ENCODE peak calls at places on chromosomes 2 and 18, in ten cellular contexts. T is A549; S is transverse colon; J is psoas muscle; E is CD8-positive, alpha-beta T cell; O is fibroblast of pulmonary artery; F is neural progenitor cell; R is hepatocyte; U is lower lobe of right lung; V is AG10803. C is an unnamed sample.
A peak's percentile ranks its signal among the peaks of the same experiment; 100 is the strongest.

GRCh38 chr18:24115628-24116027 is 23.2 kb upstream of the CABYR start:
- DNase-seq in U (no peak), T (no peak), F (no peak), J (no peak), S (no peak), V (no peak), R (no peak), E (no peak), O (no peak), C (no peak)

GRCh38 chr2:235607541-235608199 is 113.8 kb downstream of the AGAP1 start:
- DNase-seq in R (no peak), O (no peak), F (no peak), T (no peak), E (no peak), U (no peak), J (no peak), S (no peak), V (peak; percentile 33), C (peak; percentile 36)

GRCh38 chr2:149782566-149782965 is 195.0 kb upstream of the MMADHC start:
- DNase-seq in T (no peak), F (no peak), R (no peak), U (no peak), J (no peak), V (no peak), S (no peak), O (peak; percentile 12), E (no peak), C (peak; percentile 6)

GRCh38 chr2:195608768-195609454 is 48.1 kb upstream of the SLC39A10 start:
- DNase-seq in S (no peak), J (no peak), U (no peak), F (no peak), E (no peak), V (no peak), T (no peak), O (no peak), R (no peak), C (no peak)

GRCh38 chr2:127611076-127611925 is 34.7 kb upstream of the GPR17 start:
- DNase-seq in V (no peak), R (peak; percentile 2), E (no peak), T (no peak), O (no peak), J (no peak), S (peak; percentile 6), F (no peak), U (no peak), C (no peak)

GRCh38 chr2:199458017-199458805 is 472 bp upstream of the SATB2 start:
- DNase-seq in J (no peak), E (no peak), O (peak; percentile 25), R (peak; percentile 69), U (peak; percentile 48), T (peak; percentile 28), V (peak; percentile 44), S (no peak), F (peak; percentile 78), C (peak; percentile 40)

GRCh38 chr2:130825231-130825971 is 11.3 kb upstream of the ARHGEF4 start:
- DNase-seq in J (no peak), S (no peak), R (no peak), V (no peak), F (no peak), T (no peak), O (no peak), U (no peak), E (no peak), C (no peak)

GRCh38 chr2:159379181-159379580 is 92.7 kb upstream of the WDSUB1 start:
- DNase-seq in R (no peak), T (no peak), E (no peak), F (no peak), O (no peak), V (no peak), J (no peak), S (no peak), U (no peak), C (no peak)

GRCh38 chr18:79988925-79989361 is 580 bp upstream of the TXNL4A start:
- DNase-seq in O (peak; percentile 62), U (peak; percentile 57), V (peak; percentile 62), J (peak; percentile 36), S (peak; percentile 42), R (peak; percentile 69), F (peak; percentile 66), E (no peak), T (no peak), C (peak; percentile 55)

GRCh38 chr2:163081754-163082153 is 243.2 kb upstream of the KCNH7 start:
- DNase-seq in F (no peak), E (no peak), J (no peak), U (no peak), O (no peak), R (no peak), V (no peak), T (no peak), S (no peak), C (no peak)

GRCh38 chr2:239519081-239519920 is 118.5 kb upstream of the HDAC4 start:
- DNase-seq in V (no peak), J (peak; percentile 46), T (no peak), E (no peak), R (peak; percentile 33), F (no peak), S (no peak), O (no peak), U (peak; percentile 52), C (no peak)

GRCh38 chr2:64461271-64462058 is 7.5 kb downstream of the LGALSL start:
- DNase-seq in U (no peak), E (no peak), S (no peak), R (no peak), T (no peak), V (no peak), F (no peak), J (no peak), O (no peak), C (no peak)

GRCh38 chr2:227163998-227164744 is at the start of the genes COL4A3 and COL4A4:
- DNase-seq in R (peak; percentile 60), V (no peak), O (no peak), S (peak; percentile 60), E (no peak), T (peak; percentile 51), U (peak; percentile 84), J (peak; percentile 52), F (peak; percentile 74), C (peak; percentile 23)

GRCh38 chr18:24674236-24675004 is 214.0 kb downstream of the HRH4 start:
- DNase-seq in V (no peak), S (no peak), F (no peak), J (no peak), E (no peak), O (no peak), U (no peak), R (no peak), T (no peak), C (no peak)

GRCh38 chr18:39966275-39966674 is 1988.8 kb upstream of the PIK3C3 start:
- DNase-seq in R (no peak), E (no peak), U (no peak), F (peak; percentile 17), V (no peak), J (no peak), S (no peak), O (no peak), T (no peak), C (peak; percentile 21)
- TF ChIP-seq CTCF in R (no peak), E (no peak), U (no peak), F (peak; percentile 56), V (peak; percentile 33), J (no peak), S (no peak), O (peak; percentile 23), T (no peak), C (peak; percentile 51)

GRCh38 chr18:8063733-8064132 is 496.6 kb downstream of the PTPRM start:
- DNase-seq in V (no peak), E (no peak), F (no peak), R (no peak), S (no peak), O (no peak), T (no peak), U (no peak), J (no peak), C (no peak)
- TF ChIP-seq CTCF in V (no peak), E (no peak), F (peak; percentile 16), R (peak; percentile 18), S (no peak), O (no peak), T (no peak), U (no peak), J (no peak), C (no peak)

DNA sequence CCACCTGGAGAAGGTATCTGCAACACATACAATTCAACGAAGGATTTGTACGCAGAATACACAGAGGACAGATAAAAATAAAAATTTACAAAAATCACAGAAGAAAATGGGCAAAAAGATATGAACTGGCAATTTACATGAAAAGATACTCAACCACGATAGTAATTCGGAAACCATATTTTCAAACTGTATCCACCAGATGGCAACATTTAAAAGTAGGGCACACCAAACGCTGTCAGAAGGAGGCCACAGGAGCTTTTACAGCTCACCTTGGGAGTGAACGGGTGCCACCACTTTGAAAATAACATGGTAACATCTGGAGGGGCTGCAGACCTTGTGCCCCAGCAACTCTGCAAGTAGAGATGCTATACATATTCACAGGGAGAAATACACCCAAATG is 9.8 kb downstream of the KIF1A start:
- DNase-seq in T (no peak), U (no peak), E (no peak), J (no peak), O (no peak), R (no peak), S (no peak), V (no peak), F (no peak), C (peak; percentile 2)
- TF ChIP-seq CTCF in T (peak; percentile 39), U (no peak), E (no peak), J (no peak), O (no peak), R (peak; percentile 22), S (no peak), V (peak; percentile 20), F (peak; percentile 14), C (peak; percentile 9)

DNA sequence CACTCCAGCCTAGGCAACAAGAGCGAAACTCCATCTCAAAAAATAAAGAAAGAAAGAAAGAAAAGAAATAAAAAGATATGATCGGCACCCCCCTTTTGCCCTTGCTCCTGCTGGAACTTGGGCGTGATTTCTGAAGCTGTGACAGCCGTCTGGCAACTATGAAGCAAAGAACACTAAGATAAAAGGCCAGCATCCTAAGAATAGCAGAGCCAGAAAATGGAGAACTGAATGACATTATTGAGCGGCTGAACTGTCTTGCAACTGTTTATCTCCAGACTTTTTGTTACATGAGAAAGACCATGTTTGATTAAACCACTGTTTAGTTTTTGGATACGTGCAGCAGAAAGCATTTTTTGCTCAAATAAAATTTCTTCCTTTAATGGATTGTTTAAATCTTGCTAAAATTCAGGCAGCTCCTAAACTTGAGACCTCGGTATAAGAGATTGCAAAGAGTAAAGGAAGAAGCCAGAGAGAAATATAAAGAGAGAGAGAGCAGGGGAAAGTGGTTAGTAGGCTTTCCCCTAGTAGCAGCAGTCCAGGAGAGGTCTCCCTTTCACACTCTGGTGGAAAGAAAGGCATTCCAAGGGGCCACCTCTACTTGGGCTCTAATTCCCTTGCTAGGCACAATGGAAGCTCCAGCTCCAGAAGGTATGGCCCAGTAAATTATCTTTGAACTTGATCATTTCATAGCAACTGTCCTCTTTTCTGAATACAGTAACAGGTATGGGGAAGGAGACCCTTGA is 8.2 kb upstream of the MBD2 start:
- DNase-seq in J (no peak), S (no peak), U (no peak), E (no peak), O (no peak), V (no peak), R (no peak), T (no peak), F (peak; percentile 40), C (no peak)
- TF ChIP-seq CTCF in J (no peak), S (no peak), U (no peak), E (no peak), O (peak; percentile 24), V (no peak), R (no peak), T (no peak), F (peak; percentile 29), C (no peak)